ENCODE peak calls at places on chromosomes 7 and 10, in seven cellular contexts. A is GM10248, Y is A549, M is left ventricle myocardium inferior, R is NCI-H1092 treated with DMSO at 0.1 percent for 48 hours, Z is NCI-H774, F is cardiac fibroblast. C is an unnamed sample.

GRCh38 chr7:155408657-155409586 is 49.0 kb upstream of the EN2 start:
- DNase-seq in A (no peak), Y (no peak), M (no peak), R (no peak), Z (no peak), F (no peak), C (no peak)

GRCh38 chr7:120273476-120273975 is 551 bp downstream of the KCND2 start:
- DNase-seq in A (peak), Y (no peak), M (peak), R (peak), Z (peak), F (peak), C (peak)

GRCh38 chr7:16978358-16979244 is 96.8 kb upstream of the AGR3 start:
- DNase-seq in A (no peak), Y (peak), M (no peak), R (no peak), Z (no peak), F (peak), C (peak)

GRCh38 chr7:91787923-91788322 is 92.6 kb downstream of the MTERF1 start:
- DNase-seq in A (no peak), Y (no peak), M (no peak), R (no peak), Z (no peak), F (no peak), C (peak)

GRCh38 chr10:1687606-1688005 is 49.7 kb downstream of the ADARB2 start:
- DNase-seq in A (no peak), Y (no peak), M (no peak), R (no peak), Z (no peak), F (no peak), C (no peak)

GRCh38 chr10:111515264-111515663 is 438.4 kb downstream of the ADRA2A start:
- DNase-seq in A (no peak), Y (no peak), M (no peak), R (no peak), Z (no peak), F (no peak), C (no peak)

GRCh38 chr7:36301914-36302771 is 87.5 kb upstream of the ANLN start:
- DNase-seq in A (no peak), Y (no peak), M (no peak), R (no peak), Z (no peak), F (peak), C (peak)

GRCh38 chr7:142228681-142229080 is 29.2 kb downstream of the PRSS58 start:
- DNase-seq in A (no peak), Y (no peak), M (no peak), R (no peak), Z (no peak), F (no peak), C (no peak)

GRCh38 chr10:43140414-43140813 is 2.2 kb downstream of the CSGALNACT2 start:
- DNase-seq in A (peak), Y (peak), M (no peak), R (no peak), Z (no peak), F (peak), C (peak)

GRCh38 chr10:5566606-5567005 is 41.8 kb downstream of the CALML3 start:
- DNase-seq in A (no peak), Y (no peak), M (no peak), R (no peak), Z (no peak), F (no peak), C (no peak)

GRCh38 chr7:946256-946996 is 8.1 kb downstream of the ADAP1 start:
- DNase-seq in A (no peak), Y (no peak), M (no peak), R (no peak), Z (no peak), F (no peak), C (no peak)

GRCh38 chr7:92955081-92955480 is 118.7 kb upstream of the CDK6 start:
- DNase-seq in A (no peak), Y (no peak), M (no peak), R (no peak), Z (no peak), F (no peak), C (no peak)

GRCh38 chr7:23347682-23348180 is 48.6 kb downstream of the MALSU1 start:
- DNase-seq in A (peak), Y (peak), M (no peak), R (no peak), Z (no peak), F (peak), C (peak)

GRCh38 chr7:122135275-122135674 is 8.8 kb downstream of the AASS start:
- DNase-seq in A (no peak), Y (no peak), M (no peak), R (no peak), Z (no peak), F (no peak), C (no peak)

GRCh38 chr10:125521721-125522680 is 161.0 kb downstream of the TEX36 start:
- DNase-seq in A (peak), Y (peak), M (no peak), R (no peak), Z (no peak), F (no peak), C (no peak)

GRCh38 chr10:97869091-97870042 is 19.7 kb downstream of the GOLGA7B start:
- DNase-seq in A (peak), Y (peak), M (peak), R (peak), Z (peak), F (peak), C (peak)

GRCh38 chr7:93142127-93142526 is 6.1 kb downstream of the SAMD9L start:
- DNase-seq in A (no peak), Y (no peak), M (no peak), R (no peak), Z (no peak), F (peak), C (peak)

GRCh38 chr10:122207596-122207995 is 63.5 kb upstream of the BTBD16 start:
- DNase-seq in A (no peak), Y (no peak), M (no peak), R (no peak), Z (no peak), F (no peak), C (peak)

GRCh38 chr7:151394076-151395035 is 15.5 kb downstream of the WDR86 start:
- DNase-seq in A (no peak), Y (no peak), M (no peak), R (no peak), Z (no peak), F (no peak), C (no peak)

GRCh38 chr10:101561068-101561915 is 26.8 kb downstream of the POLL start:
- DNase-seq in A (no peak), Y (no peak), M (no peak), R (peak), Z (no peak), F (no peak), C (no peak)

GRCh38 chr7:66859794-66860645 is 61.0 kb upstream of the TMEM248 start:
- DNase-seq in A (no peak), Y (no peak), M (no peak), R (no peak), Z (no peak), F (no peak), C (no peak)

GRCh38 chr10:557792-558328 is 131.6 kb downstream of the DIP2C start:
- DNase-seq in A (no peak), Y (no peak), M (no peak), R (no peak), Z (no peak), F (no peak), C (no peak)

GRCh38 chr10:132163278-132163765 is 23.4 kb upstream of the DPYSL4 start:
- DNase-seq in A (peak), Y (peak), M (no peak), R (peak), Z (peak), F (peak), C (no peak)

GRCh38 chr10:119379466-119380071 is 162.9 kb downstream of the RGS10 start:
- DNase-seq in A (no peak), Y (no peak), M (no peak), R (no peak), Z (no peak), F (no peak), C (no peak)

GRCh38 chr10:117448840-117449239 is 73.6 kb upstream of the PDZD8 start:
- DNase-seq in A (no peak), Y (no peak), M (no peak), R (no peak), Z (no peak), F (no peak), C (no peak)

GRCh38 chr7:33108931-33109757 is at the start of gene RP9:
- DNase-seq in A (peak), Y (peak), M (peak), R (peak), Z (peak), F (peak), C (peak)

GRCh38 chr10:89355373-89355772 is 22.5 kb upstream of the IFIT1B start:
- DNase-seq in A (no peak), Y (no peak), M (no peak), R (no peak), Z (no peak), F (peak), C (no peak)

GRCh38 chr10:69567920-69568319 is 5.3 kb downstream of the NEUROG3 start:
- DNase-seq in A (no peak), Y (peak), M (peak), R (no peak), Z (no peak), F (peak), C (peak)

GRCh38 chr7:44155191-44156185 is 14.4 kb upstream of the MYL7 start:
- DNase-seq in A (no peak), Y (no peak), M (no peak), R (no peak), Z (no peak), F (no peak), C (no peak)

GRCh38 chr10:72665925-72666324 is 26.0 kb upstream of the MCU start:
- DNase-seq in A (no peak), Y (no peak), M (no peak), R (no peak), Z (no peak), F (peak), C (no peak)

GRCh38 chr10:75187961-75188426 is 22.6 kb upstream of the VDAC2 start:
- DNase-seq in A (peak), Y (peak), M (no peak), R (peak), Z (peak), F (peak), C (peak)

GRCh38 chr10:129963076-129963830 is 821 bp downstream of the EBF3 start:
- DNase-seq in A (no peak), Y (no peak), M (no peak), R (no peak), Z (no peak), F (peak), C (peak)

GRCh38 chr10:114420811-114421485 is 16.6 kb upstream of the AFAP1L2 start:
- DNase-seq in A (no peak), Y (no peak), M (no peak), R (no peak), Z (no peak), F (no peak), C (no peak)

C was measured in fibroblast of pulmonary artery.